ENCODE peak calls at places on chromosomes 7 and 10, in seven cellular contexts. X is NCI-H2029; J is activated T-cell treated with anti-CD3 and anti-CD28 coated beads for 48 hours; I is psoas muscle; K is epithelial cell of esophagus; O is activated CD8-positive, alpha-beta memory T cell treated with anti-CD3 and anti-CD28 coated beads for 48 hours; A is stimulated activated CD8-positive, alpha-beta memory T cell treated with anti-CD3 and anti-CD28 coated beads, Interleukin-7, amount 100 ng/mL, for 48 hours. H is an unnamed sample.

GRCh38 chr10:69744971-69745370 is 56.7 kb upstream of the COL13A1 start:
- DNase-seq in X (no peak), J (no peak), I (no peak), K (peak; percentile 60), O (no peak), A (no peak), H (no peak)

GRCh38 chr7:88758355-88759215 is 915 bp upstream of the ZNF804B start:
- DNase-seq in X (no peak), J (no peak), I (no peak), K (peak; percentile 14), O (no peak), A (no peak), H (no peak)

GRCh38 chr10:69936091-69936490 is 116.6 kb upstream of the MACROH2A2 start:
- DNase-seq in X (no peak), J (no peak), I (no peak), K (no peak), O (no peak), A (no peak), H (no peak)

GRCh38 chr7:5429857-5430611 is 6.4 kb upstream of the TNRC18 start:
- DNase-seq in X (no peak), J (no peak), I (peak; percentile 49), K (peak; percentile 94), O (no peak), A (no peak), H (no peak)

GRCh38 chr10:7133958-7134357 is 276.9 kb downstream of the SFMBT2 start:
- DNase-seq in X (no peak), J (no peak), I (no peak), K (no peak), O (no peak), A (no peak), H (no peak)

GRCh38 chr10:8468477-8468876 is 414.0 kb downstream of the GATA3 start:
- DNase-seq in X (no peak), J (no peak), I (no peak), K (no peak), O (no peak), A (no peak), H (no peak)

GRCh38 chr7:43465581-43466554 is 117.0 kb upstream of the STK17A start:
- DNase-seq in X (no peak), J (no peak), I (no peak), K (peak; percentile 59), O (no peak), A (no peak), H (no peak)

GRCh38 chr10:113047605-113047962 is 97.5 kb downstream of the TCF7L2 start:
- DNase-seq in X (no peak), J (no peak), I (no peak), K (peak; percentile 57), O (no peak), A (no peak), H (no peak)

GRCh38 chr7:142481548-142481947 is 223.7 kb upstream of the PRSS58 start:
- DNase-seq in X (no peak), J (no peak), I (no peak), K (no peak), O (no peak), A (no peak), H (no peak)